ENCODE peak calls at places on chromosomes 2 and 18, in four cellular contexts. E is A673, M is GM12865, J is dorsolateral prefrontal cortex. F is an unnamed sample.

GRCh38 chr18:12686100-12686499 is 16.4 kb downstream of the CEP76 start:
- DNase-seq in M (peak; percentile 28), J (no peak), E (peak; percentile 49), F (no peak)

GRCh38 chr2:222582931-222583330 is 73.0 kb downstream of the FARSB start:
- DNase-seq in M (peak; percentile 21), J (no peak), E (peak; percentile 40), F (no peak)

GRCh38 chr18:30625961-30626360 is 416.6 kb downstream of the DSC3 start:
- DNase-seq in M (no peak), E (no peak), J (no peak), F (no peak)

GRCh38 chr18:22467760-22468553 is 50.2 kb upstream of the CTAGE1 start:
- DNase-seq in E (no peak), M (no peak), J (no peak), F (no peak)

GRCh38 chr18:77137851-77138250 is 5.3 kb upstream of the MBP start:
- DNase-seq in M (no peak), E (no peak), J (no peak), F (no peak)

GRCh38 chr2:237669628-237670351 is 42.4 kb downstream of the LRRFIP1 start:
- DNase-seq in M (peak; percentile 84), J (no peak), E (peak; percentile 44), F (no peak)

GRCh38 chr2:85933753-85934594 is 45.2 kb upstream of the ST3GAL5 start:
- DNase-seq in M (no peak), J (no peak), E (no peak), F (no peak)

GRCh38 chr18:55338955-55339662 is 248.9 kb downstream of the TCF4 start:
- DNase-seq in J (no peak), E (peak; percentile 74), M (no peak), F (no peak)

GRCh38 chr2:23411752-23412431 is 26.9 kb downstream of the KLHL29 start:
- DNase-seq in J (no peak), E (no peak), M (no peak), F (no peak)

GRCh38 chr2:234690569-234691225 is 193.8 kb upstream of the ARL4C start:
- DNase-seq in J (no peak), M (no peak), E (peak; percentile 49), F (no peak)

GRCh38 chr2:226791056-226791486 is 8.5 kb downstream of the IRS1 start:
- DNase-seq in M (peak; percentile 82), E (peak; percentile 53), J (no peak), F (no peak)

GRCh38 chr2:219442206-219443015 is 7.8 kb downstream of the SPEG start:
- DNase-seq in E (no peak), M (no peak), J (no peak), F (no peak)

GRCh38 chr2:236644067-236644466 is 74.4 kb downstream of the ACKR3 start:
- DNase-seq in M (no peak), E (no peak), J (no peak), F (no peak)

GRCh38 chr2:159497256-159497655 is 119.1 kb downstream of the BAZ2B start:
- DNase-seq in J (no peak), M (peak; percentile 3), E (peak; percentile 80), F (no peak)

GRCh38 chr2:31337197-31337596 is 77.3 kb downstream of the XDH start:
- DNase-seq in E (no peak), J (no peak), M (no peak), F (no peak)

GRCh38 chr2:15737314-15738224 is 145.9 kb downstream of the DDX1 start:
- DNase-seq in E (no peak), M (no peak), J (no peak), F (no peak)

GRCh38 chr2:69911985-69912563 is 2.8 kb upstream of the MXD1 start:
- DNase-seq in E (peak; percentile 78), J (no peak), M (peak; percentile 69), F (peak; percentile 37)

GRCh38 chr2:236679906-236680305 is 110.3 kb downstream of the ACKR3 start:
- DNase-seq in M (no peak), J (no peak), E (no peak), F (no peak)

GRCh38 chr2:240857039-240858008 is 11.3 kb upstream of the AGXT start:
- DNase-seq in J (peak; percentile 36), E (no peak), M (no peak), F (no peak)

GRCh38 chr2:173226899-173227692 is 127.6 kb upstream of the CDCA7 start:
- DNase-seq in M (no peak), E (no peak), J (no peak), F (no peak)

GRCh38 chr2:130796280-130796679 is 40.4 kb upstream of the ARHGEF4 start:
- DNase-seq in E (no peak), J (no peak), M (no peak), F (no peak)

GRCh38 chr2:8457620-8458255 is 224.1 kb upstream of the ID2 start:
- DNase-seq in M (no peak), J (no peak), E (no peak), F (no peak)

GRCh38 chr18:23716516-23716915 is 27.3 kb downstream of the LAMA3 start:
- DNase-seq in M (peak; percentile 21), J (peak; percentile 78), E (peak; percentile 72), F (no peak)

GRCh38 chr18:34709104-34709503 is 994 bp upstream of the DTNA start:
- DNase-seq in J (peak; percentile 47), E (peak; percentile 57), M (no peak), F (no peak)

GRCh38 chr18:3262234-3263171 is 570 bp downstream of the MYL12B start:
- DNase-seq in E (no peak), J (no peak), M (peak; percentile 31), F (no peak)

GRCh38 chr2:183543222-183543621 is 419.0 kb downstream of the NUP35 start:
- DNase-seq in M (no peak), E (no peak), J (no peak), F (no peak)
- H3K4me3 ChIP-seq in M (no peak overlapping the region), E (no peak overlapping the region), J (no peak overlapping the region), F (no peak overlapping the region)

GRCh38 chr2:169822036-169822435 is 2.7 kb downstream of the METTL5 start:
- DNase-seq in J (no peak), E (no peak), M (no peak), F (no peak)

GRCh38 chr2:169819106-169819505 is 5.6 kb downstream of the METTL5 start:
- DNase-seq in M (no peak), E (peak; percentile 11), J (no peak), F (no peak)

GRCh38 chr2:169824373-169825333 is at the start of gene METTL5:
- DNase-seq in M (peak; percentile 88), J (peak; percentile 88), E (peak; percentile 85), F (no peak)

GRCh38 chr2:169823996-169824372 is 721 bp downstream of the METTL5 start:
- DNase-seq in M (no peak), E (no peak), J (no peak), F (no peak)

GRCh38 chr2:169822785-169823392 is 1.8 kb downstream of the METTL5 start:
- DNase-seq in J (no peak), M (no peak), E (no peak), F (no peak)
- H3K4me3 ChIP-seq in J (peak overlapping the region; percentile 12), M (no peak overlapping the region), E (peak overlapping the region; percentile 87), F (peak overlapping the region; percentile 97)

DNA sequence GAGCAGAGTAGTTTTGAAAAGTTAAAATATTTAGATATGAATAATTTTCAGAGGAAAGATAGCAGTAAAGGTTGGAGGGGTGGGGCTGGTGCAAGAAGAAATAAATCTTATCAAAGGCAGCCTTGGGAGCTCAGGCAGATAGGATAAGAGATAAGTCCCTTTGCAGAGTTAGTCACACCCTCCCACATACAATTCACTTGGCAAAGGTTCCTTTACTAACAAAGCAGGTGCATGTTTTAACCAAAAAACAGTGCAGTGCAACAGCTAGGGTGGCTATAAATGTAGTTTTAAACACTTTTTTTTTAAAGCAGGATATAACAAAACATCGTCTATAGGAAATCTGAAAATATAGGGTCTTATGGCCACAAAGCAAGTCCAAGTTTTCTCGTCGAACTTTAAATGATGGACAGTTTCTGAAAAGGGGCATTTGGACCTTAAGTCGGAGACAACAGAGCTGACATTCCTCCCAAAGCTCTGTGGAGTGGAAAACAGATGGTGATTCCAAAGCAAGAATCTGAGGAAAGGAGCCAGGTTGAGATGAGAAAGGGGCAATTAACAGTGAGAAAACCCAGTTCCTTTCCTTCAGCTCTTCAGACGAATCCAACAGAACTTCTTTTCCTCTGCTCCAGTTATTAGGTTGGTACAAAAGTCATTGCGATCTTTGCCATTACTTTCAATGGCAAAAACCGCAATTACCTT is 53.0 kb downstream of the EPHA4 start:
- DNase-seq in E (no peak), M (no peak), J (no peak), F (no peak)
- H3K4me3 ChIP-seq in E (no peak overlapping the region), M (no peak overlapping the region), J (no peak overlapping the region), F (no peak overlapping the region)

GRCh38 chr2:210503622-210504300 is 27.2 kb upstream of the LANCL1 start:
- DNase-seq in J (peak; percentile 78), M (no peak), E (no peak), F (no peak)

GRCh38 chr2:210502997-210503621 is 26.6 kb upstream of the LANCL1 start:
- DNase-seq in E (peak; percentile 72), J (peak; percentile 72), M (peak; percentile 32), F (peak; percentile 60)
- H3K4me3 ChIP-seq in E (no peak overlapping the region), J (peak overlapping the region; percentile 58), M (no peak overlapping the region), F (peak overlapping the region; percentile 2)

GRCh38 chr2:201126308-201127127 is 10.6 kb downstream of the CFLAR start:
- DNase-seq in M (peak; percentile 84), E (no peak), J (no peak), F (no peak)
- H3K4me3 ChIP-seq in M (peak overlapping the region; percentile 88), E (no peak overlapping the region), J (peak overlapping the region; percentile 50), F (peak overlapping the region; percentile 37)

GRCh38 chr18:42296192-42296591 is 341.2 kb downstream of the PIK3C3 start:
- DNase-seq in E (no peak), J (no peak), M (no peak), F (no peak)

GRCh38 chr18:42296723-42297122 is 341.7 kb downstream of the PIK3C3 start:
- DNase-seq in E (no peak), J (no peak), M (no peak), F (no peak)

GRCh38 chr18:42298744-42299685 is 344.0 kb downstream of the PIK3C3 start:
- DNase-seq in J (peak; percentile 88), M (peak; percentile 71), E (peak; percentile 87), F (no peak)
- H3K4me3 ChIP-seq in J (peak overlapping the region; percentile 56), M (no peak overlapping the region), E (no peak overlapping the region), F (no peak overlapping the region)

DNA sequence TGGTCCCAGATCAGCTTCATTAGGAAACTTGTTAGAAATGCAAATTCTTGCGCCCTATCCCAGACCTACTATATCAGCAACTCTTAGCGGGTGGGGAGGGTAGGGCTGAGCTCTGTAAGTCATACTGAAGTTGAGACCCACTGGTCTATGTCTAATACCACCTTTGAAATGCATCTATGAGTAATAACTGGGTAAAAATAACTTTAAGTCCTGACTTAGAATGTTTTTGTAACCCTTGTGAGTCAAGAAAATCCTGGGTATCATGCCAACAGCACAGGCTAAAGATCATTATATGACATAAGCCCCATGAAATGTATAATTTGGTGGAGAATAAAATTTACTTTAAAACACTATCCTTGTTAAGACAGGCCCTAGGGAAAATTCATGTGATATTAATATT is 41.4 kb downstream of the PRKD3 start:
- DNase-seq in M (no peak), E (no peak), J (no peak), F (no peak)
- H3K4me3 ChIP-seq in M (no peak overlapping the region), E (no peak overlapping the region), J (no peak overlapping the region), F (no peak overlapping the region)

GRCh38 chr2:104853926-104854506 is at the start of gene POU3F3:
- DNase-seq in E (peak; percentile 94), M (peak; percentile 37), J (peak; percentile 100), F (peak; percentile 63)

GRCh38 chr2:104852161-104852689 is 1.7 kb upstream of the POU3F3 start:
- DNase-seq in M (no peak), E (no peak), J (peak; percentile 67), F (no peak)

GRCh38 chr2:104851236-104852160 is 2.4 kb upstream of the POU3F3 start:
- DNase-seq in J (no peak), M (no peak), E (no peak), F (no peak)

GRCh38 chr2:104854507-104855173 is 725 bp downstream of the POU3F3 start:
- DNase-seq in E (no peak), J (no peak), M (no peak), F (no peak)

GRCh38 chr2:104853401-104853925 is 452 bp upstream of the POU3F3 start:
- DNase-seq in M (no peak), J (no peak), E (no peak), F (no peak)
- H3K4me3 ChIP-seq in M (no peak overlapping the region), J (peak overlapping the region; percentile 85), E (peak overlapping the region; percentile 44), F (peak overlapping the region; percentile 81)